ENCODE peak calls at places on chromosomes 1 and 21, in ten cellular contexts. One of them, this sample, is unnamed.
A peak's percentile ranks its signal among the peaks of the same experiment; 100 is the strongest.

GRCh38 chr1:242405947-242406346 is 118.5 kb downstream of the PLD5 start:
- DNase-seq in nephron progenitor cell: no peak
- DNase-seq in epithelial cell of esophagus: peak; percentile 44
- DNase-seq in WTC11: no peak
- DNase-seq in AG04450: no peak
- DNase-seq in cardiac fibroblast: no peak
- DNase-seq in AG09319: no peak
- DNase-seq in A549: no peak
- DNase-seq in body of pancreas: no peak
- DNase-seq in AG09309: no peak
- DNase-seq in this sample: no peak

GRCh38 chr1:149888999-149889289 is 10.4 kb upstream of the BOLA1 start:
- DNase-seq in nephron progenitor cell: no peak
- DNase-seq in A549: no peak
- DNase-seq in cardiac fibroblast: peak; percentile 66
- DNase-seq in epithelial cell of esophagus: peak; percentile 52
- DNase-seq in AG09319: no peak
- DNase-seq in AG04450: no peak
- DNase-seq in body of pancreas: peak; percentile 45
- DNase-seq in AG09309: no peak
- DNase-seq in WTC11: no peak
- DNase-seq in this sample: no peak

GRCh38 chr1:167157101-167157500 is 63.2 kb downstream of the STYXL2 start:
- DNase-seq in AG09319: no peak
- DNase-seq in WTC11: no peak
- DNase-seq in epithelial cell of esophagus: no peak
- DNase-seq in body of pancreas: no peak
- DNase-seq in cardiac fibroblast: no peak
- DNase-seq in AG04450: no peak
- DNase-seq in A549: no peak
- DNase-seq in nephron progenitor cell: no peak
- DNase-seq in AG09309: no peak
- DNase-seq in this sample: no peak

GRCh38 chr21:15775981-15776380 is 46.2 kb downstream of the USP25 start:
- DNase-seq in AG09319: no peak
- DNase-seq in nephron progenitor cell: no peak
- DNase-seq in A549: no peak
- DNase-seq in body of pancreas: no peak
- DNase-seq in WTC11: no peak
- DNase-seq in AG04450: peak; percentile 44
- DNase-seq in cardiac fibroblast: peak; percentile 87
- DNase-seq in epithelial cell of esophagus: peak; percentile 75
- DNase-seq in AG09309: peak; percentile 82
- DNase-seq in this sample: no peak

GRCh38 chr1:3470650-3471355 is 16.3 kb downstream of the ARHGEF16 start:
- DNase-seq in epithelial cell of esophagus: no peak
- DNase-seq in WTC11: peak; percentile 23
- DNase-seq in cardiac fibroblast: no peak
- DNase-seq in AG09309: no peak
- DNase-seq in nephron progenitor cell: no peak
- DNase-seq in body of pancreas: no peak
- DNase-seq in AG04450: no peak
- DNase-seq in AG09319: no peak
- DNase-seq in A549: no peak
- DNase-seq in this sample: no peak

GRCh38 chr1:33654267-33654832 is 181.9 kb downstream of the ZSCAN20 start:
- DNase-seq in nephron progenitor cell: peak; percentile 31
- DNase-seq in epithelial cell of esophagus: no peak
- DNase-seq in AG09309: peak; percentile 5
- DNase-seq in AG09319: no peak
- DNase-seq in body of pancreas: no peak
- DNase-seq in AG04450: no peak
- DNase-seq in A549: no peak
- DNase-seq in WTC11: peak; percentile 40
- DNase-seq in cardiac fibroblast: no peak
- DNase-seq in this sample: no peak

GRCh38 chr1:209567788-209568187 is 15.7 kb upstream of the CAMK1G start:
- DNase-seq in nephron progenitor cell: no peak
- DNase-seq in AG09319: no peak
- DNase-seq in A549: no peak
- DNase-seq in AG09309: peak; percentile 52
- DNase-seq in WTC11: no peak
- DNase-seq in cardiac fibroblast: peak; percentile 29
- DNase-seq in epithelial cell of esophagus: peak; percentile 92
- DNase-seq in body of pancreas: no peak
- DNase-seq in AG04450: no peak
- DNase-seq in this sample: no peak

GRCh38 chr1:157001304-157001703 is 44.2 kb downstream of the ARHGEF11 start:
- DNase-seq in AG09309: no peak
- DNase-seq in AG09319: no peak
- DNase-seq in cardiac fibroblast: peak; percentile 18
- DNase-seq in WTC11: no peak
- DNase-seq in body of pancreas: no peak
- DNase-seq in A549: no peak
- DNase-seq in nephron progenitor cell: no peak
- DNase-seq in epithelial cell of esophagus: peak; percentile 57
- DNase-seq in AG04450: no peak
- DNase-seq in this sample: no peak

GRCh38 chr1:241611063-241611462 is 29.1 kb downstream of the CHML start:
- DNase-seq in epithelial cell of esophagus: peak; percentile 85
- DNase-seq in AG09319: no peak
- DNase-seq in nephron progenitor cell: no peak
- DNase-seq in AG04450: no peak
- DNase-seq in WTC11: no peak
- DNase-seq in body of pancreas: no peak
- DNase-seq in AG09309: peak; percentile 27
- DNase-seq in cardiac fibroblast: peak; percentile 82
- DNase-seq in A549: peak; percentile 90
- DNase-seq in this sample: peak; percentile 37

GRCh38 chr21:17462276-17462981 is 50.4 kb upstream of the CXADR start:
- DNase-seq in body of pancreas: peak; percentile 92
- DNase-seq in cardiac fibroblast: peak; percentile 67
- DNase-seq in epithelial cell of esophagus: no peak
- DNase-seq in AG09309: no peak
- DNase-seq in AG09319: no peak
- DNase-seq in A549: peak; percentile 76
- DNase-seq in nephron progenitor cell: no peak
- DNase-seq in WTC11: no peak
- DNase-seq in AG04450: no peak
- DNase-seq in this sample: no peak

GRCh38 chr1:184622136-184622823 is 132.4 kb downstream of the EDEM3 start:
- DNase-seq in epithelial cell of esophagus: no peak
- DNase-seq in AG04450: peak; percentile 69
- DNase-seq in WTC11: no peak
- DNase-seq in cardiac fibroblast: peak; percentile 89
- DNase-seq in AG09309: peak; percentile 95
- DNase-seq in AG09319: peak; percentile 84
- DNase-seq in body of pancreas: peak; percentile 55
- DNase-seq in A549: peak; percentile 29
- DNase-seq in nephron progenitor cell: peak; percentile 64
- DNase-seq in this sample: no peak

GRCh38 chr1:8394456-8395321 is 76.8 kb downstream of the SLC45A1 start:
- DNase-seq in AG04450: peak; percentile 82
- DNase-seq in nephron progenitor cell: no peak
- DNase-seq in body of pancreas: no peak
- DNase-seq in WTC11: no peak
- DNase-seq in AG09309: peak; percentile 80
- DNase-seq in A549: no peak
- DNase-seq in AG09319: peak; percentile 60
- DNase-seq in epithelial cell of esophagus: peak; percentile 75
- DNase-seq in cardiac fibroblast: peak; percentile 95
- DNase-seq in this sample: no peak

GRCh38 chr21:17451364-17451869 is 61.4 kb upstream of the CXADR start:
- DNase-seq in AG04450: peak; percentile 50
- DNase-seq in epithelial cell of esophagus: peak; percentile 85
- DNase-seq in A549: peak; percentile 46
- DNase-seq in AG09309: peak; percentile 10
- DNase-seq in WTC11: no peak
- DNase-seq in AG09319: no peak
- DNase-seq in nephron progenitor cell: no peak
- DNase-seq in cardiac fibroblast: peak; percentile 84
- DNase-seq in body of pancreas: peak; percentile 38
- DNase-seq in this sample: no peak

GRCh38 chr1:26038477-26038876 is 7.4 kb downstream of the SLC30A2 start:
- DNase-seq in A549: no peak
- DNase-seq in AG04450: no peak
- DNase-seq in nephron progenitor cell: no peak
- DNase-seq in AG09319: no peak
- DNase-seq in cardiac fibroblast: no peak
- DNase-seq in AG09309: no peak
- DNase-seq in body of pancreas: peak; percentile 78
- DNase-seq in WTC11: no peak
- DNase-seq in epithelial cell of esophagus: no peak
- DNase-seq in this sample: no peak

GRCh38 chr1:79815115-79815514 is 808.6 kb upstream of the ADGRL4 start:
- DNase-seq in nephron progenitor cell: no peak
- DNase-seq in AG09309: no peak
- DNase-seq in AG09319: no peak
- DNase-seq in body of pancreas: no peak
- DNase-seq in epithelial cell of esophagus: no peak
- DNase-seq in WTC11: no peak
- DNase-seq in AG04450: no peak
- DNase-seq in A549: no peak
- DNase-seq in cardiac fibroblast: peak; percentile 55
- DNase-seq in this sample: no peak

GRCh38 chr1:25744140-25744581 is 55.8 kb upstream of the SELENON start:
- DNase-seq in cardiac fibroblast: peak; percentile 62
- DNase-seq in AG04450: no peak
- DNase-seq in AG09319: peak; percentile 63
- DNase-seq in AG09309: peak; percentile 21
- DNase-seq in WTC11: peak; percentile 61
- DNase-seq in nephron progenitor cell: peak; percentile 38
- DNase-seq in A549: peak; percentile 39
- DNase-seq in body of pancreas: peak; percentile 61
- DNase-seq in epithelial cell of esophagus: peak; percentile 68
- DNase-seq in this sample: no peak

GRCh38 chr21:33070921-33071877 is 1.3 kb downstream of the OLIG1 start:
- DNase-seq in epithelial cell of esophagus: peak; percentile 18
- DNase-seq in AG04450: no peak
- DNase-seq in AG09309: no peak
- DNase-seq in body of pancreas: no peak
- DNase-seq in nephron progenitor cell: peak; percentile 55
- DNase-seq in cardiac fibroblast: peak; percentile 23
- DNase-seq in WTC11: peak; percentile 57
- DNase-seq in A549: peak; percentile 30
- DNase-seq in AG09319: no peak
- DNase-seq in this sample: peak; percentile 45

GRCh38 chr1:53592521-53592982 is 133.4 kb downstream of the DMRTB1 start:
- DNase-seq in AG09319: peak; percentile 44
- DNase-seq in AG04450: peak; percentile 57
- DNase-seq in nephron progenitor cell: no peak
- DNase-seq in A549: peak; percentile 10
- DNase-seq in epithelial cell of esophagus: peak; percentile 36
- DNase-seq in body of pancreas: peak; percentile 15
- DNase-seq in WTC11: peak; percentile 47
- DNase-seq in cardiac fibroblast: peak; percentile 13
- DNase-seq in AG09309: peak; percentile 59
- DNase-seq in this sample: no peak

DNA sequence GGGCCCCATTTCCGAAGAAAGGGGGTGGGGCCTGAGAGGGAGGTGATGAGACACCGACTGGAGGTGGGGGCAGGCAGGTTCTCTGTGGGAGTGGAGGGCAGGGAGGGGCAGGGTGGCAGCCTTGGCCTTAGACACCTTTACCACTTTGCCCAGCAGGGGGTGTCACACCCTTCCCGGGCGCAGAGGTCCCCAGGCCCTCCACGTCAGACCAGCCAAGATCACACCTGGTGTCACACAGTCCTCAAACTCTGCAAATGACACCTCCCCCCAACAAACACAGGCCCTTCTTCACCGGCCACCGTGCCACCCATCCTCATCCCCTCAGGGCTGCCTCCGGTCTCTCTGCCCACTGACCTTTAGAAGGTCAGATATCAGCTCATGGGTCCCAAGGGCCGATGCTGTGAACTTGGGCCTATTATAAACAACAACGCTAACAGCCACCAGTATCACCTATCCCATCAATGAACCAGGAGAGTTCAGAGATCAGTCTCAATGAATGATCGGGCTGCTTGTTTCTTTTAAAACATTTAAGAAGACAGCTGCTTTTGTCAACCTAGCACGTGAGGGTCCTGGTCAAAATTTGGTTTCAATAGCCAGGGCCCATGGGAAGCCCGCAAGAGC is 103.9 kb downstream of the CASZ1 start:
- DNase-seq in epithelial cell of esophagus: peak; percentile 58
- DNase-seq in cardiac fibroblast: no peak
- DNase-seq in WTC11: no peak
- DNase-seq in body of pancreas: peak; percentile 76
- DNase-seq in A549: peak; percentile 52
- DNase-seq in AG09309: no peak
- DNase-seq in nephron progenitor cell: peak; percentile 59
- DNase-seq in AG04450: no peak
- DNase-seq in AG09319: no peak
- DNase-seq in this sample: peak; percentile 86
- TF ChIP-seq CTCF in epithelial cell of esophagus: peak; percentile 46
- TF ChIP-seq CTCF in cardiac fibroblast: no peak
- TF ChIP-seq CTCF in WTC11: no peak
- TF ChIP-seq CTCF in body of pancreas: peak; percentile 66
- TF ChIP-seq CTCF in A549: peak; percentile 42
- TF ChIP-seq CTCF in AG09309: peak; percentile 20
- TF ChIP-seq CTCF in nephron progenitor cell: peak; percentile 24
- TF ChIP-seq CTCF in AG04450: no peak
- TF ChIP-seq CTCF in AG09319: no peak
- TF ChIP-seq CTCF in this sample: peak; percentile 27

GRCh38 chr21:38171723-38172344 is 85.0 kb upstream of the KCNJ15 start:
- DNase-seq in nephron progenitor cell: peak; percentile 62
- DNase-seq in AG09309: no peak
- DNase-seq in WTC11: peak; percentile 60
- DNase-seq in epithelial cell of esophagus: peak; percentile 42
- DNase-seq in AG09319: no peak
- DNase-seq in body of pancreas: peak; percentile 22
- DNase-seq in A549: peak; percentile 41
- DNase-seq in AG04450: peak; percentile 11
- DNase-seq in cardiac fibroblast: peak; percentile 77
- DNase-seq in this sample: no peak
- TF ChIP-seq CTCF in nephron progenitor cell: no peak
- TF ChIP-seq CTCF in AG09309: peak; percentile 8
- TF ChIP-seq CTCF in WTC11: no peak
- TF ChIP-seq CTCF in epithelial cell of esophagus: no peak
- TF ChIP-seq CTCF in AG09319: no peak
- TF ChIP-seq CTCF in body of pancreas: no peak
- TF ChIP-seq CTCF in A549: no peak
- TF ChIP-seq CTCF in AG04450: peak; percentile 24
- TF ChIP-seq CTCF in cardiac fibroblast: peak; percentile 23
- TF ChIP-seq CTCF in this sample: no peak

GRCh38 chr1:40182956-40183710 is 21.9 kb downstream of the RLF start:
- DNase-seq in WTC11: no peak
- DNase-seq in AG04450: no peak
- DNase-seq in epithelial cell of esophagus: peak; percentile 34
- DNase-seq in cardiac fibroblast: peak; percentile 59
- DNase-seq in AG09319: no peak
- DNase-seq in body of pancreas: no peak
- DNase-seq in A549: peak; percentile 39
- DNase-seq in nephron progenitor cell: no peak
- DNase-seq in AG09309: no peak
- DNase-seq in this sample: no peak
- TF ChIP-seq CTCF in WTC11: peak; percentile 12
- TF ChIP-seq CTCF in AG04450: peak; percentile 52
- TF ChIP-seq CTCF in epithelial cell of esophagus: peak; percentile 44
- TF ChIP-seq CTCF in cardiac fibroblast: peak; percentile 50
- TF ChIP-seq CTCF in AG09319: peak; percentile 31
- TF ChIP-seq CTCF in body of pancreas: peak; percentile 22
- TF ChIP-seq CTCF in A549: peak; percentile 45
- TF ChIP-seq CTCF in nephron progenitor cell: peak; percentile 20
- TF ChIP-seq CTCF in AG09309: peak; percentile 40
- TF ChIP-seq CTCF in this sample: peak; percentile 56

GRCh38 chr1:11061652-11062365 is 2.0 kb upstream of the SRM start:
- DNase-seq in epithelial cell of esophagus: no peak
- DNase-seq in AG04450: no peak
- DNase-seq in A549: no peak
- DNase-seq in nephron progenitor cell: no peak
- DNase-seq in body of pancreas: no peak
- DNase-seq in AG09309: no peak
- DNase-seq in cardiac fibroblast: no peak
- DNase-seq in AG09319: no peak
- DNase-seq in WTC11: no peak
- DNase-seq in this sample: no peak
- TF ChIP-seq CTCF in epithelial cell of esophagus: no peak
- TF ChIP-seq CTCF in AG04450: no peak
- TF ChIP-seq CTCF in A549: no peak
- TF ChIP-seq CTCF in nephron progenitor cell: no peak
- TF ChIP-seq CTCF in body of pancreas: no peak
- TF ChIP-seq CTCF in AG09309: no peak
- TF ChIP-seq CTCF in cardiac fibroblast: no peak
- TF ChIP-seq CTCF in AG09319: no peak
- TF ChIP-seq CTCF in WTC11: no peak
- TF ChIP-seq CTCF in this sample: no peak